ENCODE peak calls at places on chromosomes 3 and 15, in seven cellular contexts. W is IMR-90, U is H1, K is mesenchymal stem cell, F is mesendoderm, E is H9, H is trophoblast cell. N is an unnamed sample.

GRCh38 chr3:94405258-94406035 is 342.6 kb downstream of the NSUN3 start:
- DNase-seq in E (no peak), U (no peak), K (no peak), F (peak), H (no peak), W (peak), N (no peak)

GRCh38 chr3:15726043-15726442 is 71.7 kb downstream of the ANKRD28 start:
- DNase-seq in U (no peak), W (peak), E (no peak), H (no peak), F (peak), K (no peak), N (no peak)

GRCh38 chr15:57562220-57562769 is 29.4 kb upstream of the MYZAP start:
- DNase-seq in F (no peak), U (no peak), E (no peak), K (no peak), H (no peak), W (no peak), N (no peak)

GRCh38 chr3:148269816-148270215 is 427.9 kb upstream of the AGTR1 start:
- DNase-seq in W (peak), K (no peak), E (no peak), U (no peak), F (no peak), H (no peak), N (no peak)

GRCh38 chr3:64291345-64291744 is 66.1 kb upstream of the PRICKLE2 start:
- DNase-seq in U (no peak), W (peak), E (no peak), H (peak), K (peak), F (no peak), N (no peak)

GRCh38 chr3:70984756-70985155 is 598.8 kb downstream of the FOXP1 start:
- DNase-seq in H (no peak), E (no peak), U (no peak), K (peak), F (no peak), W (peak), N (no peak)

GRCh38 chr15:70741107-70741511 is 22.2 kb downstream of the UACA start:
- DNase-seq in K (peak), E (no peak), H (no peak), U (no peak), F (no peak), W (peak), N (no peak)

GRCh38 chr3:141448606-141449216 is 38.1 kb upstream of the RASA2 start:
- DNase-seq in W (peak), H (no peak), E (no peak), K (peak), F (no peak), U (no peak), N (no peak)

DNA sequence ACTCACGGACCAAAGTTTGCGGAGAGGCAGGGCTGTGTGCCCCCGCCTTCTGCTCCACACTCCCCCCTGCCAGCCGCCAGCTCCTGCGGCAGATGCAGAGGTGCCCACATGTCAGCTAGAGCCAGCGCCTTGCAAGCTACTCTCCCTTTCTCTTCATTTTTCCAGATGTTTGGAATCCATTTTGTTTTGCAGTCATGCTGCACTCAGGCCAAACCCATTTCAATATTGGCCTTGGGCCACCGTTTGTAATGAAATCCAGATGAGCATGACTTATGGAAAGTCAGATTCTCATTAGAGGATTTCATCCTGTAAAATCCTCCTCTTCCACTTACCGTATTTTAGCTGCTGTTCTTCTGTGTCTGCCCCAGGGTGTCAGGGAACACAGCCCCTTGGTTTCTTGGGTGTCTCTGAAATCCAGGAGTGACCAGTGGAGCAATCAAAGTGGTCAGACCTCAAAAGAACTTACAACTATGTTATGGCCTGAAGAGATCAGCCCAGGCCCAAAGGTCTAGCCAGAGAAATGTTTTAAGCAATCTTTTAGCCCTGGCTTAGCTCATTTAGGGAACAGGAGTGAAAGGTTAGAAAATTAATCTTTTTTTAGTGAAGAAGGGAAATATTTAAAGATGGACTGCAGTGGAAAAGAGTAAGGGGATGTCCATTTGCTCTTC is 65.8 kb downstream of the AAGAB start:
- DNase-seq in W (peak), H (no peak), K (no peak), U (no peak), E (no peak), F (no peak), N (no peak)
- H3K27ac ChIP-seq in W (peak), H (no peak), K (no peak), U (no peak), E (no peak), F (no peak), N (no peak)

GRCh38 chr15:96076350-96076749 is 254.2 kb upstream of the NR2F2 start:
- DNase-seq in U (no peak), W (no peak), K (no peak), F (no peak), E (no peak), H (no peak), N (no peak)
- H3K18ac ChIP-seq in U (no peak), W (no peak), K (no peak), F (no peak), E (no peak), H (no peak), N (no peak)

DNA sequence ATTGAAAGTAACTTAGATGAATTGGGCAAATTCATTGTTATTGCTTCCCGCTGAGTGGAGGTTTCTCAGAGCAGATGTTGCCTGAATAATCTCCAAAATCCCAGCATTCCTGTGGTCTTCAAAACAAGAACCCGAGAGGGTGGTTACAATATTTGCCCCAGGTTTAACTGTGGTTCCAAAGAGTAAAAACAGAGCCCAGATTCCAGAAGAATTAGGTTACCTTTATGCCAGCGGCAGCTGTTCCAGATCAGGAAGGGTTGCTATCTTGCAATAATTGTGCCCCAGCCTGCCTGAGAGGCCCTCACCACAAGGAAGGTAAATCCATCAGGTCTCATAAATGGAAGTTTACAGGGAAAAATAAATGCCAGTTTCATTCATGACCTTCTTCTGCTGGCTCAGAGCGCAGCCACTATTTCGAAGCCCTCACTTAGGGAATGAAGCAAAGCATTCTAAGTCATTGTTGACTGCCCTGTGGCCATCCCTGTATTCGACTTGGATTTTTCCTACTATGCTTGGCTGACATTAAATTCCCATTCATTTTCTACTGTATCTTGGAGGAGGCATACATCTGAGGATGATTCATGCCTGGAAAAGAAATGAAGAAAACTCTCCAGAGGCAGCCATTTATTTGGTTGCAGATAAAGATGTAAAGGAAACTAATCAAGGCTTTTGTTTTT is 54.6 kb downstream of the SSUH2 start:
- DNase-seq in W (peak), H (no peak), K (peak), E (no peak), U (no peak), F (no peak), N (no peak)
- H3K27ac ChIP-seq in W (no peak), H (peak), K (peak), E (no peak), U (no peak), F (no peak), N (no peak)

DNA sequence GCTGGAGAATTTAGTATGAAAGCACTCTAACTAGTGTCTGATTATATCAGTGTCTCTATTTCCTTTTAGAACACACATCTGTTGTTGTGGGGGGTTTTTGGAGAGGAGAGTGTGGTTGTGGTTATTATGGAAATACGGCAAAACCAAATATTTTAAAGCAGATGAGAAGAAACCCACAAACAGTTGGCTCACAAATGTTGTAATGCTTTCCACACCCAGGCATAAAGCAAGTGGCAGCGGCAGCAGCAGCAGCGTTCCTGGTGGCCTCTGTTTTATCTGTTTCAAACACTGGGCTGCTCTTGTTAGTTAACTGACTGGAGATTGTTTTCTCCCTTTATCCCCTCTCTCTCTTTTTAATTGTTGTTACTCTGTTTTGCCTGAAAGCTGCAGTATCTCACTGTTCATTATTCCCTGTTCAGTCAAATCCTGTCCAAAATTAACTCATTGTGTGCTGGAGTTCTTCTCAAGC is 1045.5 kb upstream of the NR2F2 start:
- DNase-seq in K (peak), U (no peak), W (peak), E (no peak), F (peak), H (no peak), N (peak)
- H3K18ac ChIP-seq in K (peak), U (no peak), W (peak), E (no peak), F (no peak), H (no peak), N (no peak)